ENCODE peak calls at places on chromosomes 2 and 18, in eight cellular contexts. K, V, N, P, R, T, L and I are unnamed samples.

GRCh38 chr2:222038086-222038802 is 260.6 kb downstream of the PAX3 start:
- DNase-seq in T (peak), N (no peak), R (no peak), P (peak), V (no peak), L (peak), K (no peak), I (no peak)

GRCh38 chr18:79789901-79790885 is 7.5 kb upstream of the KCNG2 start:
- DNase-seq in R (no peak), L (no peak), V (no peak), K (no peak), T (no peak), N (no peak), P (peak), I (no peak)

GRCh38 chr2:199329024-199329423 is 128.7 kb downstream of the SATB2 start:
- DNase-seq in L (no peak), V (no peak), K (no peak), T (no peak), P (no peak), N (no peak), R (no peak), I (no peak)

GRCh38 chr2:200703132-200703925 is 108.4 kb upstream of the BZW1 start:
- DNase-seq in N (no peak), T (peak), R (peak), P (peak), V (peak), L (peak), K (no peak), I (no peak)

GRCh38 chr18:2655954-2656236 is 369 bp downstream of the SMCHD1 start:
- DNase-seq in P (no peak), R (no peak), N (no peak), V (no peak), T (no peak), L (peak), K (no peak), I (no peak)

GRCh38 chr2:99772766-99773331 is 283.0 kb upstream of the REV1 start:
- DNase-seq in N (no peak), L (no peak), V (no peak), P (no peak), T (no peak), K (no peak), R (no peak), I (no peak)

GRCh38 chr2:178365116-178365515 is 85.9 kb downstream of the PRKRA start:
- DNase-seq in K (no peak), L (no peak), P (no peak), T (no peak), N (no peak), R (no peak), V (no peak), I (no peak)

GRCh38 chr2:23480991-23481797 is 96.2 kb downstream of the KLHL29 start:
- DNase-seq in L (peak), K (no peak), T (peak), P (no peak), R (peak), V (no peak), N (no peak), I (no peak)

GRCh38 chr2:19868705-19869550 is 32.9 kb downstream of the TTC32 start:
- DNase-seq in V (peak), P (no peak), L (peak), R (no peak), T (peak), N (peak), K (peak), I (peak)

GRCh38 chr2:71452565-71452964 is 796 bp upstream of the DYSF start:
- DNase-seq in N (no peak), T (peak), L (peak), K (no peak), P (no peak), R (peak), V (no peak), I (peak)

GRCh38 chr2:203583696-203584095 is 48.6 kb upstream of the RAPH1 start:
- DNase-seq in V (no peak), N (peak), R (no peak), T (peak), L (no peak), K (no peak), P (no peak), I (no peak)

GRCh38 chr2:189115126-189115525 is 64.4 kb downstream of the COL5A2 start:
- DNase-seq in T (peak), V (no peak), R (no peak), L (peak), K (no peak), P (no peak), N (no peak), I (no peak)

GRCh38 chr2:120192280-120192679 is 30.9 kb downstream of the TMEM185B start:
- DNase-seq in N (no peak), P (no peak), T (no peak), L (no peak), V (no peak), K (no peak), R (no peak), I (no peak)

GRCh38 chr18:68177807-68178702 is 536.9 kb downstream of the TMX3 start:
- DNase-seq in T (peak), N (no peak), L (no peak), V (no peak), K (no peak), P (peak), R (no peak), I (no peak)